ENCODE peak calls at places on chromosomes 13 and 19, in six cellular contexts. R is astrocyte, D is heart left ventricle, H is colonic mucosa, W is Peyer's patch, Y is neural progenitor cell. T is an unnamed sample. For H3K4me1, the result is how much of the 10 kb centered on the place peaks cover.

GRCh38 chr13:91346848-91347211 is 657 bp upstream of the MIR17HG start:
- DNase-seq in D (no peak), R (no peak), W (peak), Y (peak), H (peak), T (no peak)

GRCh38 chr19:18725755-18726416 is 42.4 kb downstream of the CRTC1 start:
- DNase-seq in W (no peak), Y (no peak), D (no peak), H (no peak), R (no peak), T (no peak)

GRCh38 chr13:29434217-29434940 is 161.1 kb downstream of the SLC7A1 start:
- DNase-seq in Y (no peak), H (no peak), D (no peak), R (no peak), W (no peak), T (no peak)

GRCh38 chr13:109684836-109685602 is 101.4 kb downstream of the IRS2 start:
- DNase-seq in W (no peak), R (no peak), Y (no peak), D (peak), H (peak), T (peak)

GRCh38 chr19:797528-798414 is 519 bp downstream of the PTBP1 start:
- DNase-seq in D (peak), R (peak), Y (peak), W (peak), H (peak), T (peak)

GRCh38 chr13:27201661-27202060 is 30.1 kb upstream of the USP12 start:
- DNase-seq in D (no peak), Y (no peak), R (no peak), H (no peak), W (no peak), T (no peak)

GRCh38 chr19:990119-990571 is 6.0 kb downstream of the WDR18 start:
- DNase-seq in W (no peak), H (no peak), Y (peak), R (no peak), D (no peak), T (no peak)

GRCh38 chr13:26247608-26248007 is 6.3 kb upstream of the CDK8 start:
- DNase-seq in W (no peak), H (no peak), D (no peak), Y (no peak), R (no peak), T (no peak)

GRCh38 chr13:80382576-80382975 is 41.6 kb upstream of the SPRY2 start:
- DNase-seq in H (no peak), D (no peak), R (no peak), Y (no peak), W (no peak), T (no peak)

GRCh38 chr19:32287811-32288227 is 57.6 kb upstream of the ZNF507 start:
- DNase-seq in W (peak), H (peak), R (peak), D (peak), Y (peak), T (peak)

GRCh38 chr13:42702726-42703125 is 78.7 kb upstream of the FAM216B start:
- DNase-seq in W (no peak), D (no peak), Y (no peak), R (peak), H (no peak), T (no peak)

GRCh38 chr13:41613471-41613870 is 156.1 kb downstream of the RGCC start:
- DNase-seq in W (no peak), D (no peak), R (no peak), H (no peak), Y (peak), T (no peak)

GRCh38 chr13:36973621-36974268 is 25.4 kb downstream of the ALG5 start:
- DNase-seq in H (no peak), Y (no peak), W (no peak), R (no peak), D (no peak), T (no peak)

GRCh38 chr13:98606296-98606695 is 29.4 kb upstream of the STK24 start:
- DNase-seq in W (no peak), Y (peak), D (no peak), R (no peak), H (no peak), T (no peak)

GRCh38 chr13:46211116-46211515 is 612 bp upstream of the LRRC63 start:
- DNase-seq in R (no peak), H (no peak), D (no peak), Y (no peak), W (no peak), T (peak)

GRCh38 chr19:45200614-45201013 is 22.0 kb downstream of the BLOC1S3 start:
- DNase-seq in H (no peak), Y (peak), D (no peak), W (no peak), R (no peak), T (no peak)

GRCh38 chr19:1880611-1881392 is 4.5 kb downstream of the ABHD17A start:
- DNase-seq in H (no peak), Y (no peak), R (no peak), W (no peak), D (no peak), T (peak)

GRCh38 chr19:55644842-55645511 is 1.5 kb downstream of the ZNF581 start:
- DNase-seq in H (no peak), W (peak), R (no peak), Y (no peak), D (no peak), T (peak)
- H3K4me1 ChIP-seq in H (under half), W (under half), R (under half), Y (under half), D (half or more), T (under half)

DNA sequence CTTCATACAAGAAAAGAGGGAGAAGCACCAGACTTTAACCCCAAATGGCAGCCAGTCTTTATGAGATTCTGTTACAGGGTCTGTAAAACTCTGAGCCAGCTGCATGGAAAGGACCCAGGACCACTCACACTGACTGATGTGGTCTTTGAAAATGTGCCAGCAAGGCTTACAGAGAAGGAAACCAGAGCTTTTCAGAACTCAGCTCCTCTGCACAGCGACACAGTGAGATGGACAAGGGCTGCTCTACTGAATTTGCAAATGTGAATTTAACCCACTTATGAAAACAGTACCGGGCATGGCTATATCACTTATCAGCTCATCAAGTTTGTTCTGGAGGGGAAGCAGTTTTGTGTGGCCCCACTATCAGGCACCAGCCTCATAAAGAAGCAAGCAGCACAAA is 98.8 kb upstream of the SERP2 start:
- DNase-seq in Y (no peak), H (no peak), R (no peak), D (no peak), W (no peak), T (peak)
- TF ChIP-seq CTCF in Y (no peak), H (no peak), R (no peak), D (no peak), W (no peak), T (no peak)

DNA sequence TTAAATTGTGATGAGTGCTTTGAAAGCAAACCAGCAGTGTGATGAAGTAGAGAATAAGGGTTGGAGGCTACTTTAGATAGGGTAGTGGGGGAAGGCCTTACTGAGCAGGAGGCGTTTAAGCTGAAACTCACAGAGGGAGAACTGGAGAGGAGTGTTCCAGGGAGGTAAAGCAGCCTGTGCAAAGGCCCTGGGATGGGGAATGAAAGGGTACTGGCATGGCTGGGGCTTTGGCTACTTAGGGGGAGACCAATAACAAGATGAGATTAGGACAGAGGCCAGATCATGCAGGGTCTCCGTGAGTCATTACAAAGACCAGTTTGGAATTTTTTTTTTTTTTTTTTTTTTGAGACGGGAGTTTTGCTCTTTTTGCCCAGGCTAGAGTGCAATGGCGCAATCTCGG is 1.1 kb downstream of the PPP5C start:
- DNase-seq in H (no peak), W (no peak), D (no peak), R (no peak), Y (no peak), T (no peak)
- H3K4me1 ChIP-seq in H (under half), W (under half), D (half or more), R (under half), Y (under half), T (under half)

GRCh38 chr19:13842294-13843103 is 34.4 kb upstream of the NANOS3 start:
- DNase-seq in R (no peak), W (peak), Y (peak), H (peak), D (peak), T (peak)
- TF ChIP-seq CTCF in R (no peak), W (no peak), Y (peak), H (no peak), D (no peak), T (no peak)

GRCh38 chr19:16363852-16364230 is 39.2 kb downstream of the KLF2 start:
- DNase-seq in R (no peak), D (no peak), H (no peak), W (no peak), Y (no peak), T (no peak)
- H3K4me1 ChIP-seq in R (under half), D (under half), H (under half), W (under half), Y (under half), T (under half)

GRCh38 chr13:67094078-67094477 is 136.1 kb downstream of the PCDH9 start:
- DNase-seq in R (no peak), Y (no peak), H (no peak), W (no peak), D (no peak), T (no peak)
- TF ChIP-seq CTCF in R (no peak), Y (no peak), H (no peak), W (no peak), D (no peak), T (no peak)

DNA sequence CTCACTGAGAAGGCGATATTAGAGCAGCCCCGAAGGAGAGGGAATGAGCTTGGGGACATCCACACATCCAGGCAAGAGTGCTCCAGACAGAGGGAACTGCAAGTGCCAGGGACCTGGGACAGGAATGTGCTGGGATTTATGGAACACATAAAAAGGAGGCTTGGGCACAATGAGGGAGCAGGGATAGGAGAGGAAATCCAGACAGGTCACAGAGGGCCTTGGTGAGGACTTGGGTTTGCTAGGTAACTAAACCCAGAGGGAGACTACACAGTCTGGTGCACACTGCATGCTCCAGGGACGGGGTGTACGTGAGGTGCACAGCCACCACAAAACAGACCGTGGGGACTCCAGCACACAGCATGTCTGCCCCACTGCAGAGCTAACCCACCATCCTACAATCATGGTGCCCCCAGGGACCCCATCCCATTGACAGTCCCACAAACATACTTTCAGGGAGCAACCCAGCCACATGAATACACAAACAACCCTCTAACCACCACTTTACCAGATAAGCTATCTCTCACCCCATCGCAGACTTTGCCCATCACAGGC is 5.6 kb upstream of the ZFP36 start:
- DNase-seq in R (no peak), W (no peak), D (no peak), H (no peak), Y (no peak), T (no peak)
- H3K4me1 ChIP-seq in R (under half), W (half or more), D (half or more), H (under half), Y (under half), T (half or more)

DNA sequence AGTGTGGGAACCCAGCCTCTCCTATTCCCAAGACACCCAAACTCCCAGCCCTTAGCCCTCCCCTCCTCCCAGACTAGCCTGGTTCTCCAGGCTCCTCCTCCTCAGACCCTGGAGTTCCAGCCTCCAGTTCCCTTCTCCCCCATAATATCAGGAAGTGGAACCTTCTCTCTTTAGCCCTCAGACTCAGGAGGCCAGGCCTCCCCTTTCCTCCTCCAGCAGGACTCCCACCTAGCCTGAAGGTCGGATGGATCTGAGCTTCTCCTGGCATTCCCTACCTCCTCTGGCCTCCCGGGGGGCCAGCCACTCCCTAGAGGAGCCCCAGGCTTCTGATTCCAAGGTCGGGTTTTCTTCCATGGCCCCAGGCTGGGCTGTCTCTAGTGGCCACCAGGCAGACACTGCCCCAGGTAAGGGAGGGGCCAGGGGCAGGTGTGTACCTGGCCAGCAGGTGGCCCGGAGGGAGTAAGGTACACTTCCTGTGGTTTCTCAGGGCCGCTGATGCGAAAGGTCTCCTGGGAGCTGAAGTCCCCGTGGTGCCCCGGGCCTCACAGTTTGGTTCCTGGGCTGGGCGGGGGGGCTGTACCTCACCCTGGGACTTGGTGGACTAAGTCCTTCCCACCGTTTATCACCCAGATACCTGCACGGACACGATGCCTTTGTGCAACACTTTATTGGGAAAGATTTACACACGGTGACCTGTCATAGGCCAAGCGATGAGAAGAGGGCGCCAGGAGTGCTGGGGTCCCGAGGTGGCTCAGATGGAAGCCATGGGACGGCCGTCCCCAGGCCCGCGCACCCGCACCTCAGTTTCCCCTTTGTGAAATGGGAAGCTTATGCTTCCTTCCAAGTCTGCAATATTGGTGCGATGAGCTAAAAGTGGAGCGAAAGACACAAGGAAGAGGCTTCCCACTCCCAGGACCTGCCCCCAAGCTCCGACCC is at the start of gene TMC4:
- DNase-seq in W (peak), Y (no peak), R (no peak), D (no peak), H (peak), T (peak)
- TF ChIP-seq CTCF in W (peak), Y (no peak), R (no peak), D (no peak), H (peak), T (peak)